ENCODE peak calls at places on chromosomes 3 and 15, in seven cellular contexts. One of them, this sample, is unnamed.

GRCh38 chr3:177378168-177378567 is 180.9 kb upstream of the TBL1XR1 start:
- DNase-seq in head of caudate nucleus: no peak
- DNase-seq in activated CD8-positive, alpha-beta memory T cell treated with anti-CD3 and anti-CD28 coated beads for 24 hours: no peak
- DNase-seq in NCI-H1092: no peak
- DNase-seq in stimulated activated CD4-positive, alpha-beta T cell treated with anti-CD3 and anti-CD28 coated beads, TNF-alpha, amount 100 ng/mL, for 4 hours: no peak
- DNase-seq in naive thymus-derived CD8-positive, alpha-beta T cell: no peak
- DNase-seq in NCI-H1105: no peak
- DNase-seq in this sample: no peak

GRCh38 chr15:29827421-29827820 is 5.2 kb upstream of the TJP1 start:
- DNase-seq in NCI-H1105: no peak
- DNase-seq in NCI-H1092: no peak
- DNase-seq in naive thymus-derived CD8-positive, alpha-beta T cell: no peak
- DNase-seq in head of caudate nucleus: no peak
- DNase-seq in activated CD8-positive, alpha-beta memory T cell treated with anti-CD3 and anti-CD28 coated beads for 24 hours: no peak
- DNase-seq in stimulated activated CD4-positive, alpha-beta T cell treated with anti-CD3 and anti-CD28 coated beads, TNF-alpha, amount 100 ng/mL, for 4 hours: no peak
- DNase-seq in this sample: no peak

GRCh38 chr15:91263632-91264477 is 163.8 kb downstream of the SV2B start:
- DNase-seq in naive thymus-derived CD8-positive, alpha-beta T cell: no peak
- DNase-seq in head of caudate nucleus: peak
- DNase-seq in stimulated activated CD4-positive, alpha-beta T cell treated with anti-CD3 and anti-CD28 coated beads, TNF-alpha, amount 100 ng/mL, for 4 hours: no peak
- DNase-seq in NCI-H1092: no peak
- DNase-seq in NCI-H1105: no peak
- DNase-seq in activated CD8-positive, alpha-beta memory T cell treated with anti-CD3 and anti-CD28 coated beads for 24 hours: no peak
- DNase-seq in this sample: no peak

GRCh38 chr15:67134577-67135492 is 69.4 kb downstream of the SMAD3 start:
- DNase-seq in stimulated activated CD4-positive, alpha-beta T cell treated with anti-CD3 and anti-CD28 coated beads, TNF-alpha, amount 100 ng/mL, for 4 hours: no peak
- DNase-seq in NCI-H1092: no peak
- DNase-seq in activated CD8-positive, alpha-beta memory T cell treated with anti-CD3 and anti-CD28 coated beads for 24 hours: peak
- DNase-seq in NCI-H1105: no peak
- DNase-seq in naive thymus-derived CD8-positive, alpha-beta T cell: no peak
- DNase-seq in head of caudate nucleus: no peak
- DNase-seq in this sample: no peak

GRCh38 chr3:71491141-71491752 is 92.3 kb downstream of the FOXP1 start:
- DNase-seq in head of caudate nucleus: no peak
- DNase-seq in NCI-H1092: no peak
- DNase-seq in stimulated activated CD4-positive, alpha-beta T cell treated with anti-CD3 and anti-CD28 coated beads, TNF-alpha, amount 100 ng/mL, for 4 hours: no peak
- DNase-seq in activated CD8-positive, alpha-beta memory T cell treated with anti-CD3 and anti-CD28 coated beads for 24 hours: peak
- DNase-seq in NCI-H1105: no peak
- DNase-seq in naive thymus-derived CD8-positive, alpha-beta T cell: no peak
- DNase-seq in this sample: no peak

GRCh38 chr3:182787302-182788036 is 5.8 kb upstream of the ATP11B start:
- DNase-seq in activated CD8-positive, alpha-beta memory T cell treated with anti-CD3 and anti-CD28 coated beads for 24 hours: no peak
- DNase-seq in head of caudate nucleus: no peak
- DNase-seq in naive thymus-derived CD8-positive, alpha-beta T cell: no peak
- DNase-seq in NCI-H1092: no peak
- DNase-seq in stimulated activated CD4-positive, alpha-beta T cell treated with anti-CD3 and anti-CD28 coated beads, TNF-alpha, amount 100 ng/mL, for 4 hours: no peak
- DNase-seq in NCI-H1105: no peak
- DNase-seq in this sample: peak

GRCh38 chr3:159828542-159828943 is 160.1 kb upstream of the IL12A start:
- DNase-seq in head of caudate nucleus: no peak
- DNase-seq in NCI-H1105: peak
- DNase-seq in NCI-H1092: no peak
- DNase-seq in naive thymus-derived CD8-positive, alpha-beta T cell: no peak
- DNase-seq in activated CD8-positive, alpha-beta memory T cell treated with anti-CD3 and anti-CD28 coated beads for 24 hours: no peak
- DNase-seq in stimulated activated CD4-positive, alpha-beta T cell treated with anti-CD3 and anti-CD28 coated beads, TNF-alpha, amount 100 ng/mL, for 4 hours: no peak
- DNase-seq in this sample: peak

GRCh38 chr15:96347181-96348111 is 16.9 kb downstream of the NR2F2 start:
- DNase-seq in head of caudate nucleus: no peak
- DNase-seq in stimulated activated CD4-positive, alpha-beta T cell treated with anti-CD3 and anti-CD28 coated beads, TNF-alpha, amount 100 ng/mL, for 4 hours: no peak
- DNase-seq in naive thymus-derived CD8-positive, alpha-beta T cell: no peak
- DNase-seq in activated CD8-positive, alpha-beta memory T cell treated with anti-CD3 and anti-CD28 coated beads for 24 hours: peak
- DNase-seq in NCI-H1092: no peak
- DNase-seq in NCI-H1105: no peak
- DNase-seq in this sample: peak

GRCh38 chr3:28575748-28576589 is 227.3 kb upstream of the AZI2 start:
- DNase-seq in activated CD8-positive, alpha-beta memory T cell treated with anti-CD3 and anti-CD28 coated beads for 24 hours: no peak
- DNase-seq in stimulated activated CD4-positive, alpha-beta T cell treated with anti-CD3 and anti-CD28 coated beads, TNF-alpha, amount 100 ng/mL, for 4 hours: no peak
- DNase-seq in NCI-H1092: peak
- DNase-seq in naive thymus-derived CD8-positive, alpha-beta T cell: no peak
- DNase-seq in head of caudate nucleus: peak
- DNase-seq in NCI-H1105: peak
- DNase-seq in this sample: peak

GRCh38 chr15:98322551-98322950 is 325.8 kb upstream of the IGF1R start:
- DNase-seq in NCI-H1105: peak
- DNase-seq in stimulated activated CD4-positive, alpha-beta T cell treated with anti-CD3 and anti-CD28 coated beads, TNF-alpha, amount 100 ng/mL, for 4 hours: no peak
- DNase-seq in naive thymus-derived CD8-positive, alpha-beta T cell: no peak
- DNase-seq in head of caudate nucleus: no peak
- DNase-seq in activated CD8-positive, alpha-beta memory T cell treated with anti-CD3 and anti-CD28 coated beads for 24 hours: no peak
- DNase-seq in NCI-H1092: no peak
- DNase-seq in this sample: no peak